ENCODE peak calls at places on chromosomes 16 and 17, in five cellular contexts. B is nucleus accumbens, U is HTR-8/SVneo, V is fibroblast of the aortic adventitia, F is tibial artery. N is an unnamed sample.

GRCh38 chr16:31487720-31488629 is 5.1 kb downstream of the SLC5A2 start:
- DNase-seq in B (no peak), U (peak; percentile 59), V (peak; percentile 10), F (no peak), N (no peak)

GRCh38 chr16:20952144-20952797 is 51.7 kb downstream of the LYRM1 start:
- DNase-seq in B (no peak), U (no peak), V (no peak), F (no peak), N (no peak)

GRCh38 chr17:75365009-75365930 is 40.2 kb downstream of the GRB2 start:
- DNase-seq in B (no peak), U (no peak), V (no peak), F (no peak), N (no peak)

GRCh38 chr17:5291683-5292082 is 9.6 kb downstream of the RABEP1 start:
- DNase-seq in B (no peak), U (no peak), V (no peak), F (no peak), N (no peak)

GRCh38 chr16:17617021-17617420 is 146.3 kb upstream of the XYLT1 start:
- DNase-seq in B (no peak), U (no peak), V (no peak), F (no peak), N (no peak)

GRCh38 chr16:23435500-23435899 is 17.5 kb downstream of the COG7 start:
- DNase-seq in B (peak; percentile 13), U (peak; percentile 48), V (peak; percentile 46), F (peak; percentile 39), N (peak; percentile 61)

GRCh38 chr16:5615868-5616642 is 518.5 kb upstream of the EEF2KMT start:
- DNase-seq in B (peak; percentile 69), U (peak; percentile 17), V (no peak), F (no peak), N (peak; percentile 69)

GRCh38 chr17:50102164-50102991 is 7.2 kb downstream of the PDK2 start:
- DNase-seq in B (peak; percentile 80), U (no peak), V (no peak), F (peak; percentile 58), N (no peak)

GRCh38 chr17:57017625-57018024 is 39.7 kb downstream of the SCPEP1 start:
- DNase-seq in B (no peak), U (no peak), V (no peak), F (no peak), N (no peak)

GRCh38 chr17:28467456-28468025 is 5.9 kb upstream of the SLC13A2 start:
- DNase-seq in B (no peak), U (no peak), V (peak; percentile 65), F (no peak), N (no peak)

GRCh38 chr16:70696952-70697600 is 11.2 kb upstream of the MTSS2 start:
- DNase-seq in B (no peak), U (no peak), V (no peak), F (no peak), N (no peak)

GRCh38 chr17:31400481-31400950 is 9.0 kb downstream of the RAB11FIP4 start:
- DNase-seq in B (no peak), U (no peak), V (no peak), F (no peak), N (no peak)

GRCh38 chr17:43018008-43018853 is 4.0 kb downstream of the VAT1 start:
- DNase-seq in B (peak; percentile 72), U (no peak), V (no peak), F (no peak), N (peak; percentile 56)

GRCh38 chr17:21525464-21526130 is 149.4 kb downstream of the KCNJ12 start:
- DNase-seq in B (no peak), U (no peak), V (no peak), F (no peak), N (no peak)

GRCh38 chr17:72538921-72539352 is 418.1 kb downstream of the SOX9 start:
- DNase-seq in B (peak; percentile 59), U (no peak), V (no peak), F (no peak), N (no peak)

GRCh38 chr16:67552476-67552875 is 9.8 kb upstream of the CTCF start:
- DNase-seq in B (no peak), U (no peak), V (no peak), F (no peak), N (no peak)

GRCh38 chr16:85396879-85397871 is 215.9 kb upstream of the GSE1 start:
- DNase-seq in B (peak; percentile 17), U (no peak), V (no peak), F (peak; percentile 20), N (no peak)

N was measured in neuronal stem cell.